ENCODE peak calls at places on chromosomes 7 and 10, in six cellular contexts. X, I, B, G, S and Q are unnamed samples.

GRCh38 chr10:75611081-75611971 is 179.9 kb downstream of the LRMDA start:
- DNase-seq in X (no peak), I (no peak), B (no peak), G (no peak), S (no peak), Q (no peak)

GRCh38 chr7:69770613-69771012 is 172.3 kb downstream of the AUTS2 start:
- DNase-seq in X (no peak), I (no peak), B (peak), G (no peak), S (no peak), Q (no peak)

GRCh38 chr10:66555061-66555460 is 370.8 kb upstream of the LRRTM3 start:
- DNase-seq in X (no peak), I (no peak), B (no peak), G (no peak), S (no peak), Q (no peak)

GRCh38 chr7:67875558-67875957 is 878.9 kb downstream of the TYW1 start:
- DNase-seq in X (no peak), I (no peak), B (no peak), G (no peak), S (no peak), Q (no peak)

GRCh38 chr10:27911645-27912044 is 87.2 kb downstream of the ODAD2 start:
- DNase-seq in X (no peak), I (no peak), B (no peak), G (no peak), S (no peak), Q (no peak)

GRCh38 chr7:45180084-45180986 is 22.7 kb downstream of the RAMP3 start:
- DNase-seq in X (no peak), I (no peak), B (no peak), G (no peak), S (no peak), Q (no peak)

GRCh38 chr7:158023563-158024350 is 563.9 kb downstream of the PTPRN2 start:
- DNase-seq in X (no peak), I (no peak), B (no peak), G (no peak), S (no peak), Q (no peak)

GRCh38 chr7:24748521-24748920 is 8.7 kb downstream of the GSDME start:
- DNase-seq in X (no peak), I (no peak), B (no peak), G (no peak), S (no peak), Q (no peak)

GRCh38 chr7:2967238-2967637 is 76.4 kb downstream of the CARD11 start:
- DNase-seq in X (no peak), I (no peak), B (no peak), G (no peak), S (no peak), Q (no peak)

GRCh38 chr10:2968401-2968800 is 98.9 kb upstream of the PFKP start:
- DNase-seq in X (no peak), I (no peak), B (no peak), G (no peak), S (no peak), Q (no peak)

GRCh38 chr7:111914287-111914686 is 291.9 kb downstream of the DOCK4 start:
- DNase-seq in X (no peak), I (no peak), B (no peak), G (no peak), S (no peak), Q (no peak)

GRCh38 chr7:133358728-133359127 is 105.8 kb downstream of the EXOC4 start:
- DNase-seq in X (no peak), I (no peak), B (no peak), G (no peak), S (no peak), Q (no peak)

GRCh38 chr7:78562191-78562590 is 763.6 kb downstream of the PHTF2 start:
- DNase-seq in X (no peak), I (no peak), B (peak), G (no peak), S (no peak), Q (no peak)

GRCh38 chr10:130464426-130464825 is 328.2 kb downstream of the GLRX3 start:
- DNase-seq in X (no peak), I (no peak), B (no peak), G (no peak), S (no peak), Q (no peak)

GRCh38 chr7:4174884-4175283 is 507.2 kb upstream of the FOXK1 start:
- DNase-seq in X (no peak), I (no peak), B (no peak), G (no peak), S (no peak), Q (no peak)

GRCh38 chr10:3419719-3420495 is 247.3 kb upstream of the PITRM1 start:
- DNase-seq in X (no peak), I (no peak), B (no peak), G (no peak), S (no peak), Q (no peak)

GRCh38 chr7:47477191-47478016 is 104.5 kb downstream of the TNS3 start:
- DNase-seq in X (no peak), I (no peak), B (peak), G (no peak), S (no peak), Q (no peak)

GRCh38 chr10:33253411-33253810 is 81.1 kb downstream of the NRP1 start:
- DNase-seq in X (no peak), I (no peak), B (no peak), G (no peak), S (no peak), Q (no peak)

GRCh38 chr10:111247781-111248389 is 171.1 kb downstream of the ADRA2A start:
- DNase-seq in X (no peak), I (no peak), B (no peak), G (no peak), S (no peak), Q (no peak)

GRCh38 chr7:5523052-5523711 is 99.5 kb upstream of the TNRC18 start:
- DNase-seq in X (peak), I (peak), B (no peak), G (no peak), S (no peak), Q (no peak)

GRCh38 chr7:37332218-37333016 is 116.2 kb downstream of the ELMO1 start:
- DNase-seq in X (no peak), I (no peak), B (no peak), G (no peak), S (no peak), Q (no peak)

GRCh38 chr7:5422324-5423271 is 1.0 kb downstream of the TNRC18 start:
- DNase-seq in X (no peak), I (no peak), B (peak), G (peak), S (no peak), Q (no peak)

GRCh38 chr7:74454948-74455804 is 1.5 kb downstream of the GTF2IRD1 start:
- DNase-seq in X (peak), I (no peak), B (peak), G (no peak), S (no peak), Q (no peak)

GRCh38 chr10:91796332-91797076 is 1.7 kb upstream of the TNKS2 start:
- DNase-seq in X (no peak), I (peak), B (peak), G (peak), S (no peak), Q (peak)

GRCh38 chr7:131123991-131124629 is 203.6 kb upstream of the MKLN1 start:
- DNase-seq in X (no peak), I (peak), B (peak), G (peak), S (no peak), Q (no peak)

GRCh38 chr10:125633517-125633999 is 49.4 kb downstream of the TEX36 start:
- DNase-seq in X (no peak), I (no peak), B (peak), G (no peak), S (no peak), Q (no peak)

GRCh38 chr7:954330-955238 is at the start of gene ADAP1:
- DNase-seq in X (peak), I (peak), B (peak), G (peak), S (no peak), Q (peak)

GRCh38 chr7:27917774-27918314 is 177.9 kb downstream of the TAX1BP1 start:
- DNase-seq in X (no peak), I (no peak), B (no peak), G (no peak), S (no peak), Q (no peak)

GRCh38 chr10:97169911-97170693 is 15.7 kb downstream of the SLIT1 start:
- DNase-seq in X (peak), I (no peak), B (peak), G (no peak), S (no peak), Q (no peak)